ENCODE peak calls at places on chromosomes 4 and X, in six cellular contexts. One of them, this sample, is unnamed. For H3K36me3, the result is how much of the 10 kb centered on the place peaks cover.

GRCh38 chr4:38184404-38184803 is 224.2 kb downstream of the PTTG2 start:
- DNase-seq in colonic mucosa: no peak
- DNase-seq in transverse colon: no peak
- DNase-seq in uterus: no peak
- DNase-seq in body of pancreas: no peak
- DNase-seq in neural progenitor cell: no peak
- DNase-seq in this sample: peak

GRCh38 chrX:72041901-72042859 is 89.5 kb downstream of the RTL5 start:
- DNase-seq in uterus: peak
- DNase-seq in body of pancreas: no peak
- DNase-seq in transverse colon: no peak
- DNase-seq in colonic mucosa: no peak
- DNase-seq in neural progenitor cell: no peak
- DNase-seq in this sample: no peak

GRCh38 chr4:56026596-56026995 is 77.9 kb downstream of the CEP135 start:
- DNase-seq in uterus: no peak
- DNase-seq in transverse colon: no peak
- DNase-seq in neural progenitor cell: no peak
- DNase-seq in colonic mucosa: no peak
- DNase-seq in body of pancreas: no peak
- DNase-seq in this sample: no peak

GRCh38 chrX:14497184-14497666 is 32.1 kb upstream of the GLRA2 start:
- DNase-seq in colonic mucosa: no peak
- DNase-seq in uterus: no peak
- DNase-seq in neural progenitor cell: no peak
- DNase-seq in transverse colon: no peak
- DNase-seq in body of pancreas: no peak
- DNase-seq in this sample: no peak

GRCh38 chrX:83759872-83760271 is 101.1 kb upstream of the CYLC1 start:
- DNase-seq in body of pancreas: no peak
- DNase-seq in uterus: no peak
- DNase-seq in colonic mucosa: no peak
- DNase-seq in transverse colon: no peak
- DNase-seq in neural progenitor cell: peak
- DNase-seq in this sample: peak

GRCh38 chr4:182929296-182929695 is 12.1 kb upstream of the DCTD start:
- DNase-seq in uterus: no peak
- DNase-seq in colonic mucosa: no peak
- DNase-seq in body of pancreas: no peak
- DNase-seq in neural progenitor cell: no peak
- DNase-seq in transverse colon: no peak
- DNase-seq in this sample: no peak

GRCh38 chr4:140136509-140136908 is 17.5 kb downstream of the MAML3 start:
- DNase-seq in colonic mucosa: no peak
- DNase-seq in neural progenitor cell: no peak
- DNase-seq in transverse colon: no peak
- DNase-seq in uterus: no peak
- DNase-seq in body of pancreas: no peak
- DNase-seq in this sample: no peak

GRCh38 chrX:42738552-42738951 is 39.4 kb downstream of the PPP1R2C start:
- DNase-seq in uterus: no peak
- DNase-seq in transverse colon: no peak
- DNase-seq in neural progenitor cell: no peak
- DNase-seq in colonic mucosa: no peak
- DNase-seq in body of pancreas: no peak
- DNase-seq in this sample: no peak

GRCh38 chrX:108699368-108699767 is 37.0 kb downstream of the IRS4 start:
- DNase-seq in transverse colon: no peak
- DNase-seq in body of pancreas: no peak
- DNase-seq in neural progenitor cell: peak
- DNase-seq in uterus: no peak
- DNase-seq in colonic mucosa: no peak
- DNase-seq in this sample: peak

GRCh38 chrX:13411496-13412207 is 91.8 kb upstream of the ATXN3L start:
- DNase-seq in body of pancreas: no peak
- DNase-seq in colonic mucosa: no peak
- DNase-seq in uterus: no peak
- DNase-seq in neural progenitor cell: no peak
- DNase-seq in transverse colon: no peak
- DNase-seq in this sample: no peak

GRCh38 chrX:103051260-103051789 is 12.6 kb downstream of the BEX1 start:
- DNase-seq in body of pancreas: no peak
- DNase-seq in uterus: no peak
- DNase-seq in colonic mucosa: no peak
- DNase-seq in neural progenitor cell: no peak
- DNase-seq in transverse colon: no peak
- DNase-seq in this sample: no peak

GRCh38 chr4:182903013-182903412 is 14.2 kb downstream of the DCTD start:
- DNase-seq in colonic mucosa: no peak
- DNase-seq in body of pancreas: no peak
- DNase-seq in neural progenitor cell: no peak
- DNase-seq in transverse colon: no peak
- DNase-seq in uterus: no peak
- DNase-seq in this sample: no peak

GRCh38 chr4:137310593-137311490 is 221.5 kb downstream of the PCDH18 start:
- DNase-seq in body of pancreas: no peak
- DNase-seq in transverse colon: no peak
- DNase-seq in uterus: no peak
- DNase-seq in neural progenitor cell: no peak
- DNase-seq in colonic mucosa: no peak
- DNase-seq in this sample: no peak

GRCh38 chr4:124650614-124651013 is 61.9 kb downstream of the ANKRD50 start:
- DNase-seq in transverse colon: no peak
- DNase-seq in uterus: no peak
- DNase-seq in body of pancreas: no peak
- DNase-seq in colonic mucosa: no peak
- DNase-seq in neural progenitor cell: no peak
- DNase-seq in this sample: no peak

GRCh38 chr4:167897116-167897515 is 195.2 kb upstream of the ANXA10 start:
- DNase-seq in uterus: no peak
- DNase-seq in colonic mucosa: no peak
- DNase-seq in transverse colon: no peak
- DNase-seq in neural progenitor cell: peak
- DNase-seq in body of pancreas: no peak
- DNase-seq in this sample: peak

GRCh38 chr4:128862608-128863313 is 53.3 kb downstream of the JADE1 start:
- DNase-seq in body of pancreas: no peak
- DNase-seq in colonic mucosa: no peak
- DNase-seq in uterus: no peak
- DNase-seq in transverse colon: no peak
- DNase-seq in neural progenitor cell: peak
- DNase-seq in this sample: no peak

GRCh38 chr4:104022871-104023270 is 303.1 kb upstream of the TACR3 start:
- DNase-seq in colonic mucosa: no peak
- DNase-seq in neural progenitor cell: peak
- DNase-seq in body of pancreas: no peak
- DNase-seq in uterus: no peak
- DNase-seq in transverse colon: no peak
- DNase-seq in this sample: no peak

GRCh38 chrX:49610718-49611310 is 12.0 kb downstream of the GAGE1 start:
- DNase-seq in transverse colon: no peak
- DNase-seq in neural progenitor cell: no peak
- DNase-seq in uterus: no peak
- DNase-seq in body of pancreas: no peak
- DNase-seq in colonic mucosa: no peak
- DNase-seq in this sample: no peak

GRCh38 chr4:90960840-90961239 is 833.6 kb downstream of the CCSER1 start:
- DNase-seq in colonic mucosa: no peak
- DNase-seq in body of pancreas: no peak
- DNase-seq in transverse colon: no peak
- DNase-seq in neural progenitor cell: no peak
- DNase-seq in uterus: no peak
- DNase-seq in this sample: peak

GRCh38 chr4:169818063-169818679 is 60.4 kb upstream of the HPF1 start:
- DNase-seq in body of pancreas: no peak
- DNase-seq in transverse colon: no peak
- DNase-seq in colonic mucosa: no peak
- DNase-seq in neural progenitor cell: no peak
- DNase-seq in uterus: no peak
- DNase-seq in this sample: no peak

GRCh38 chr4:169619518-169619957 is 840 bp upstream of the CLCN3 start:
- DNase-seq in colonic mucosa: peak
- DNase-seq in transverse colon: peak
- DNase-seq in uterus: peak
- DNase-seq in neural progenitor cell: peak
- DNase-seq in body of pancreas: peak
- DNase-seq in this sample: peak

GRCh38 chr4:54717694-54718093 is 59.9 kb downstream of the KIT start:
- DNase-seq in body of pancreas: no peak
- DNase-seq in uterus: no peak
- DNase-seq in colonic mucosa: no peak
- DNase-seq in transverse colon: no peak
- DNase-seq in neural progenitor cell: no peak
- DNase-seq in this sample: no peak

GRCh38 chr4:165588534-165589310 is 209.9 kb downstream of the CPE start:
- DNase-seq in colonic mucosa: no peak
- DNase-seq in body of pancreas: no peak
- DNase-seq in transverse colon: no peak
- DNase-seq in neural progenitor cell: no peak
- DNase-seq in uterus: no peak
- DNase-seq in this sample: no peak

GRCh38 chr4:118034061-118034785 is at the start of gene NDST3:
- DNase-seq in transverse colon: peak
- DNase-seq in uterus: peak
- DNase-seq in colonic mucosa: peak
- DNase-seq in neural progenitor cell: peak
- DNase-seq in body of pancreas: peak
- DNase-seq in this sample: peak

GRCh38 chr4:13399257-13399656 is 84.9 kb downstream of the RAB28 start:
- DNase-seq in body of pancreas: no peak
- DNase-seq in transverse colon: no peak
- DNase-seq in neural progenitor cell: no peak
- DNase-seq in colonic mucosa: no peak
- DNase-seq in uterus: no peak
- DNase-seq in this sample: no peak

DNA sequence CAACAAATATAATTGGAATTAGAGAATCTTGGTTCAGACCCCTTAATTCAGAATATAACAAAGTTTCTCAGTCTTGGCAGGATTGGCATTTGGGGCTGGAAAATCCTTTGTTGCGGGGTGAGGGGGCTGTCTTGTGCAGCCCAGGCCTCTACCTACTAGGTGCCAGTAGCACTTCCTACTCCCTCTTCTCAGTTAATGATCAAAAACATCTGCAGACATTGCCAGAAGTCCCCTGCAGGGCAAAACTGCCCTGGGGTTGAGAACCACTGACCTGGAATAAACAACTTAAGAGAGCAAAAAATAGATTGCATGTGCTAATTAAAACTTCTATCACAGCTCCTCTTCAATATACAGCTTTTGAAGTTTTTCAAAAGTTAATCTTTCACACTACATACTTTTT is 36.7 kb upstream of the CXorf38 start:
- DNase-seq in transverse colon: no peak
- DNase-seq in neural progenitor cell: peak
- DNase-seq in body of pancreas: no peak
- DNase-seq in colonic mucosa: no peak
- DNase-seq in uterus: no peak
- DNase-seq in this sample: no peak
- H3K36me3 ChIP-seq in transverse colon: under half
- H3K36me3 ChIP-seq in neural progenitor cell: under half
- H3K36me3 ChIP-seq in body of pancreas: under half
- H3K36me3 ChIP-seq in colonic mucosa: under half
- H3K36me3 ChIP-seq in uterus: under half
- H3K36me3 ChIP-seq in this sample: under half

GRCh38 chrX:16743604-16744325 is 24.4 kb downstream of the SYAP1 start:
- DNase-seq in transverse colon: no peak
- DNase-seq in uterus: no peak
- DNase-seq in body of pancreas: no peak
- DNase-seq in neural progenitor cell: no peak
- DNase-seq in colonic mucosa: no peak
- DNase-seq in this sample: no peak
- TF ChIP-seq CTCF in transverse colon: no peak
- TF ChIP-seq CTCF in uterus: no peak
- TF ChIP-seq CTCF in body of pancreas: no peak
- TF ChIP-seq CTCF in neural progenitor cell: no peak
- TF ChIP-seq CTCF in colonic mucosa: no peak
- TF ChIP-seq CTCF in this sample: no peak

GRCh38 chr4:87118826-87119225 is 101.6 kb downstream of the KLHL8 start:
- DNase-seq in uterus: no peak
- DNase-seq in transverse colon: no peak
- DNase-seq in colonic mucosa: no peak
- DNase-seq in body of pancreas: no peak
- DNase-seq in neural progenitor cell: no peak
- DNase-seq in this sample: peak

GRCh38 chr4:87117051-87117729 is 103.2 kb downstream of the KLHL8 start:
- DNase-seq in transverse colon: no peak
- DNase-seq in body of pancreas: no peak
- DNase-seq in uterus: no peak
- DNase-seq in colonic mucosa: no peak
- DNase-seq in neural progenitor cell: peak
- DNase-seq in this sample: peak

GRCh38 chr4:87116230-87116629 is 104.2 kb downstream of the KLHL8 start:
- DNase-seq in neural progenitor cell: no peak
- DNase-seq in colonic mucosa: no peak
- DNase-seq in transverse colon: no peak
- DNase-seq in body of pancreas: no peak
- DNase-seq in uterus: no peak
- DNase-seq in this sample: no peak

GRCh38 chr4:87118421-87118820 is 102.0 kb downstream of the KLHL8 start:
- DNase-seq in transverse colon: no peak
- DNase-seq in colonic mucosa: no peak
- DNase-seq in uterus: no peak
- DNase-seq in body of pancreas: no peak
- DNase-seq in neural progenitor cell: no peak
- DNase-seq in this sample: no peak

GRCh38 chr4:87117730-87118075 is 102.7 kb downstream of the KLHL8 start:
- DNase-seq in colonic mucosa: no peak
- DNase-seq in transverse colon: no peak
- DNase-seq in neural progenitor cell: no peak
- DNase-seq in body of pancreas: no peak
- DNase-seq in uterus: no peak
- DNase-seq in this sample: no peak
- H3K36me3 ChIP-seq in colonic mucosa: under half
- H3K36me3 ChIP-seq in transverse colon: under half
- H3K36me3 ChIP-seq in neural progenitor cell: under half
- H3K36me3 ChIP-seq in body of pancreas: under half
- H3K36me3 ChIP-seq in uterus: under half
- H3K36me3 ChIP-seq in this sample: under half

GRCh38 chr4:52244773-52245360 is 193.8 kb downstream of the SPATA18 start:
- DNase-seq in transverse colon: no peak
- DNase-seq in neural progenitor cell: no peak
- DNase-seq in colonic mucosa: no peak
- DNase-seq in body of pancreas: no peak
- DNase-seq in uterus: peak
- DNase-seq in this sample: no peak

GRCh38 chr4:52241916-52242315 is 190.8 kb downstream of the SPATA18 start:
- DNase-seq in transverse colon: no peak
- DNase-seq in neural progenitor cell: no peak
- DNase-seq in body of pancreas: no peak
- DNase-seq in uterus: no peak
- DNase-seq in colonic mucosa: no peak
- DNase-seq in this sample: no peak

GRCh38 chr4:52246834-52247233 is 195.7 kb downstream of the SPATA18 start:
- DNase-seq in neural progenitor cell: no peak
- DNase-seq in uterus: no peak
- DNase-seq in colonic mucosa: no peak
- DNase-seq in body of pancreas: no peak
- DNase-seq in transverse colon: no peak
- DNase-seq in this sample: no peak

GRCh38 chr4:52243367-52243766 is 192.3 kb downstream of the SPATA18 start:
- DNase-seq in transverse colon: no peak
- DNase-seq in uterus: no peak
- DNase-seq in colonic mucosa: no peak
- DNase-seq in body of pancreas: no peak
- DNase-seq in neural progenitor cell: no peak
- DNase-seq in this sample: no peak

GRCh38 chr4:52244103-52244772 is 193.1 kb downstream of the SPATA18 start:
- DNase-seq in uterus: no peak
- DNase-seq in transverse colon: no peak
- DNase-seq in body of pancreas: no peak
- DNase-seq in neural progenitor cell: no peak
- DNase-seq in colonic mucosa: no peak
- DNase-seq in this sample: no peak
- TF ChIP-seq CTCF in uterus: no peak
- TF ChIP-seq CTCF in transverse colon: no peak
- TF ChIP-seq CTCF in body of pancreas: no peak
- TF ChIP-seq CTCF in neural progenitor cell: no peak
- TF ChIP-seq CTCF in colonic mucosa: no peak
- TF ChIP-seq CTCF in this sample: no peak

This sample was measured in GM23338.